ENCODE peak calls at places on chromosomes 12 and 14, in five cellular contexts. J, D, S, V and L are unnamed samples.

GRCh38 chr12:47863467-47863866 is 41.3 kb downstream of the VDR start:
- DNase-seq in J (peak), D (no peak), S (no peak), V (no peak), L (no peak)

GRCh38 chr12:124406043-124406442 is 111.2 kb downstream of the RFLNA start:
- DNase-seq in J (no peak), D (no peak), S (no peak), V (no peak), L (no peak)

GRCh38 chr12:4450551-4451112 is 5.0 kb upstream of the FGF6 start:
- DNase-seq in J (no peak), D (no peak), S (no peak), V (peak), L (no peak)

GRCh38 chr12:27076930-27077329 is 5.4 kb downstream of the C12orf71 start:
- DNase-seq in J (peak), D (no peak), S (no peak), V (no peak), L (no peak)

GRCh38 chr12:90827567-90827966 is 127.4 kb downstream of the CCER1 start:
- DNase-seq in J (no peak), D (no peak), S (no peak), V (no peak), L (no peak)

GRCh38 chr14:62722406-62722805 is 322.9 kb downstream of the KCNH5 start:
- DNase-seq in J (peak), D (no peak), S (no peak), V (no peak), L (no peak)

GRCh38 chr14:85535916-85536834 is 6.2 kb downstream of the FLRT2 start:
- DNase-seq in J (peak), D (peak), S (no peak), V (peak), L (no peak)

GRCh38 chr14:64748521-64748920 is 44.3 kb downstream of the PLEKHG3 start:
- DNase-seq in J (no peak), D (no peak), S (no peak), V (no peak), L (no peak)

GRCh38 chr12:127928615-127929014 is 338.4 kb upstream of the TMEM132C start:
- DNase-seq in J (no peak), D (no peak), S (peak), V (no peak), L (no peak)

GRCh38 chr12:73187765-73188164 is 915.6 kb downstream of the TRHDE start:
- DNase-seq in J (no peak), D (no peak), S (no peak), V (no peak), L (no peak)

GRCh38 chr14:93083898-93084297 is 31.8 kb downstream of the ITPK1 start:
- DNase-seq in J (no peak), D (no peak), S (no peak), V (no peak), L (no peak)

GRCh38 chr14:65849096-65849495 is 436.6 kb downstream of the FUT8 start:
- DNase-seq in J (no peak), D (no peak), S (no peak), V (no peak), L (no peak)

GRCh38 chr12:131287015-131287937 is 333.6 kb downstream of the ADGRD1 start:
- DNase-seq in J (no peak), D (no peak), S (no peak), V (no peak), L (no peak)

GRCh38 chr12:124458992-124459851 is 108.2 kb downstream of the NCOR2 start:
- DNase-seq in J (no peak), D (no peak), S (no peak), V (no peak), L (no peak)

GRCh38 chr12:86914716-86915115 is 658.5 kb upstream of the MGAT4C start:
- DNase-seq in J (peak), D (peak), S (peak), V (peak), L (no peak)

GRCh38 chr14:72590577-72590976 is 303.3 kb downstream of the DPF3 start:
- DNase-seq in J (no peak), D (no peak), S (no peak), V (no peak), L (no peak)

GRCh38 chr12:52552055-52552454 is 890 bp downstream of the KRT71 start:
- DNase-seq in J (no peak), D (no peak), S (no peak), V (no peak), L (no peak)

GRCh38 chr12:6133642-6134041 is 9.2 kb upstream of the VWF start:
- DNase-seq in J (no peak), D (no peak), S (no peak), V (no peak), L (no peak)

GRCh38 chr12:27549801-27550652 is 26.0 kb downstream of the PPFIBP1 start:
- DNase-seq in J (peak), D (peak), S (peak), V (peak), L (peak)

GRCh38 chr12:7806863-7807487 is 17.8 kb downstream of the NANOG start:
- DNase-seq in J (peak), D (peak), S (peak), V (peak), L (peak)

GRCh38 chr12:123070267-123071081 is 80.4 kb downstream of the PITPNM2 start:
- DNase-seq in J (no peak), D (no peak), S (no peak), V (no peak), L (no peak)

GRCh38 chr12:6199531-6200265 is 502 bp upstream of the CD9 start:
- DNase-seq in J (no peak), D (peak), S (no peak), V (peak), L (peak)

GRCh38 chr12:21221072-21221471 is 90.1 kb downstream of the SLCO1B1 start:
- DNase-seq in J (no peak), D (no peak), S (no peak), V (no peak), L (no peak)

GRCh38 chr12:82176761-82177490 is 181.3 kb downstream of the CCDC59 start:
- DNase-seq in J (no peak), D (no peak), S (peak), V (peak), L (no peak)

GRCh38 chr14:36880276-36880675 is 218.6 kb downstream of the PAX9 start:
- DNase-seq in J (no peak), D (no peak), S (no peak), V (no peak), L (no peak)

GRCh38 chr14:89407856-89408255 is 9.2 kb downstream of the FOXN3 start:
- DNase-seq in J (no peak), D (no peak), S (peak), V (no peak), L (no peak)

GRCh38 chr14:75181426-75182062 is 5.1 kb upstream of the TMED10 start:
- DNase-seq in J (no peak), D (no peak), S (no peak), V (no peak), L (no peak)

GRCh38 chr14:47935332-47935731 is 259.9 kb upstream of the MDGA2 start:
- DNase-seq in J (no peak), D (no peak), S (no peak), V (no peak), L (no peak)

GRCh38 chr12:53325539-53326061 is 4.2 kb upstream of the AAAS start:
- DNase-seq in J (peak), D (peak), S (no peak), V (peak), L (peak)

GRCh38 chr14:79118291-79118690 is 948.1 kb downstream of the NRXN3 start:
- DNase-seq in J (no peak), D (no peak), S (no peak), V (peak), L (no peak)

GRCh38 chr14:96225745-96226151 is 21.1 kb downstream of the BDKRB2 start:
- DNase-seq in J (peak), D (peak), S (no peak), V (peak), L (peak)

GRCh38 chr14:56378474-56378873 is 201.1 kb upstream of the TMEM260 start:
- DNase-seq in J (peak), D (no peak), S (peak), V (no peak), L (no peak)

GRCh38 chr12:94109154-94109553 is 39.2 kb upstream of the PLXNC1 start:
- DNase-seq in J (no peak), D (no peak), S (peak), V (no peak), L (no peak)

GRCh38 chr12:664779-665092 is 1.5 kb upstream of the NINJ2 start:
- DNase-seq in J (no peak), D (no peak), S (no peak), V (no peak), L (no peak)

GRCh38 chr12:29053567-29053966 is 95.5 kb upstream of the FAR2 start:
- DNase-seq in J (peak), D (peak), S (no peak), V (no peak), L (no peak)

GRCh38 chr14:52333823-52334657 is 19.9 kb downstream of the PTGER2 start:
- DNase-seq in J (no peak), D (no peak), S (no peak), V (peak), L (no peak)

GRCh38 chr14:47102472-47102871 is 450.9 kb upstream of the RPL10L start:
- DNase-seq in J (no peak), D (no peak), S (no peak), V (peak), L (no peak)

GRCh38 chr12:85779768-85780167 is 56.4 kb downstream of the RASSF9 start:
- DNase-seq in J (no peak), D (peak), S (no peak), V (no peak), L (no peak)

GRCh38 chr14:34368971-34369665 is 92.9 kb downstream of the SPTSSA start:
- DNase-seq in J (no peak), D (no peak), S (no peak), V (no peak), L (no peak)
- H3K27ac ChIP-seq in J (peak), D (peak), S (no peak), V (no peak), L (peak)

GRCh38 chr12:70637686-70638085 is 457 bp upstream of the PTPRB start:
- DNase-seq in J (no peak), D (no peak), S (no peak), V (no peak), L (no peak)
- H3K27ac ChIP-seq in J (no peak), D (no peak), S (no peak), V (no peak), L (peak)

GRCh38 chr14:104725772-104726548 is 1.9 kb downstream of the ADSS1 start:
- DNase-seq in J (no peak), D (no peak), S (no peak), V (no peak), L (no peak)
- H3K27ac ChIP-seq in J (peak), D (peak), S (no peak), V (no peak), L (no peak)

GRCh38 chr12:106682594-106683234 is 91.8 kb upstream of the RIC8B start:
- DNase-seq in J (no peak), D (peak), S (no peak), V (peak), L (no peak)
- H3K27ac ChIP-seq in J (no peak), D (no peak), S (no peak), V (no peak), L (no peak)